ENCODE peak calls at places on chromosomes 12 and 14, in six cellular contexts. P is transverse colon; K is Karpas-422; T is effector memory CD4-positive, alpha-beta T cell; J is MM.1S; D is A549. R is an unnamed sample. For H3K4me1, the result is how much of the 10 kb centered on the place peaks cover.

GRCh38 chr12:14883663-14884062 is 2.0 kb downstream of the MGP start:
- DNase-seq in P (no peak), K (no peak), T (no peak), J (no peak), D (no peak), R (no peak)

GRCh38 chr12:51827925-51828818 is 20.3 kb downstream of the FIGNL2 start:
- DNase-seq in P (peak), K (no peak), T (no peak), J (no peak), D (no peak), R (peak)

GRCh38 chr12:41418586-41418985 is 230.5 kb downstream of the PDZRN4 start:
- DNase-seq in P (no peak), K (no peak), T (no peak), J (no peak), D (no peak), R (no peak)

GRCh38 chr12:39426636-39427245 is 16.2 kb downstream of the KIF21A start:
- DNase-seq in P (no peak), K (no peak), T (no peak), J (no peak), D (no peak), R (no peak)

GRCh38 chr14:64187331-64187730 is 106.8 kb downstream of the ESR2 start:
- DNase-seq in P (no peak), K (no peak), T (no peak), J (no peak), D (no peak), R (no peak)

GRCh38 chr14:36910578-36910977 is 248.9 kb downstream of the PAX9 start:
- DNase-seq in P (no peak), K (peak), T (no peak), J (no peak), D (no peak), R (no peak)

GRCh38 chr14:95290769-95291440 is 28.8 kb downstream of the CLMN start:
- DNase-seq in P (peak), K (peak), T (no peak), J (no peak), D (no peak), R (no peak)

GRCh38 chr14:59870277-59871165 is at the start of gene RTN1:
- DNase-seq in P (peak), K (peak), T (no peak), J (peak), D (no peak), R (peak)

GRCh38 chr14:24607635-24608492 is 1.6 kb downstream of the GZMH start:
- DNase-seq in P (no peak), K (no peak), T (no peak), J (no peak), D (no peak), R (no peak)

GRCh38 chr12:53221203-53222076 is 10.6 kb downstream of the RARG start:
- DNase-seq in P (peak), K (peak), T (peak), J (peak), D (peak), R (peak)

GRCh38 chr12:105878964-105879363 is 259.8 kb downstream of the NUAK1 start:
- DNase-seq in P (no peak), K (no peak), T (no peak), J (no peak), D (no peak), R (no peak)

GRCh38 chr12:32501835-32502333 is 102.5 kb downstream of the FGD4 start:
- DNase-seq in P (no peak), K (no peak), T (no peak), J (peak), D (no peak), R (no peak)

GRCh38 chr12:68864604-68865003 is 56.6 kb downstream of the MDM2 start:
- DNase-seq in P (no peak), K (no peak), T (no peak), J (no peak), D (no peak), R (no peak)

GRCh38 chr12:58387199-58387598 is 445.8 kb downstream of the ATP23 start:
- DNase-seq in P (no peak), K (no peak), T (no peak), J (no peak), D (no peak), R (no peak)

GRCh38 chr14:85762523-85762922 is 232.6 kb downstream of the FLRT2 start:
- DNase-seq in P (no peak), K (no peak), T (no peak), J (no peak), D (no peak), R (no peak)

GRCh38 chr12:88952543-88952942 is 372.3 kb upstream of the KITLG start:
- DNase-seq in P (peak), K (no peak), T (no peak), J (no peak), D (no peak), R (no peak)

GRCh38 chr12:97751704-97752103 is 289.1 kb downstream of the RMST start:
- DNase-seq in P (no peak), K (no peak), T (no peak), J (no peak), D (no peak), R (no peak)

GRCh38 chr12:23217158-23217557 is 592.2 kb downstream of the ETNK1 start:
- DNase-seq in P (no peak), K (no peak), T (no peak), J (no peak), D (no peak), R (no peak)

GRCh38 chr14:94897092-94897491 is 127.2 kb upstream of the GSC start:
- DNase-seq in P (no peak), K (no peak), T (no peak), J (no peak), D (no peak), R (no peak)

GRCh38 chr12:62632521-62632920 is 165.9 kb downstream of the MON2 start:
- DNase-seq in P (peak), K (no peak), T (no peak), J (no peak), D (no peak), R (peak)
- H3K4me1 ChIP-seq in P (under half), K (under half), T (under half), J (under half), D (under half), R (under half)

GRCh38 chr14:56422703-56423213 is 156.8 kb upstream of the TMEM260 start:
- DNase-seq in P (peak), K (peak), T (no peak), J (no peak), D (peak), R (no peak)

DNA sequence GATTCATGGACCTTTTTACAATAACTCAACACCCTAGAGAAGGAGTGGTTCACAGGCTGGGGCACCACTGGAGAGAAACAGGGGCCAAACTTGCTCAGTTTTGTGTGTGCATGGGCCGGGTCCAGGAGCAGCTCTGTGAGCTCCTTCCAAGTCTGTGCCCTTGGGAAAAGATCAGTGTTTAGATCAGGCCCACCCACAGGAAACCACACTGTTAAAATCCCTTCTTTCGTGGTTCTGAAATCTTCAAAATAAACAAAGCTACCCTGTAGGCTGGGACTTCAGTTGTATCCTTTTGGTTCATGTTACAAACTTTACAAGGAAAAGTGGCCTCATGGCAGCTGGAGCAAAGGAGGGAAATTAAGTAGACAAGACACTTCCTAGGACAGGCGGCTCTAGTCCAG is 156.0 kb upstream of the TMEM260 start:
- DNase-seq in P (no peak), K (no peak), T (no peak), J (no peak), D (no peak), R (no peak)
- H3K4me1 ChIP-seq in P (under half), K (under half), T (under half), J (under half), D (under half), R (under half)

GRCh38 chr12:44874981-44875416 is 1.1 kb downstream of the NELL2 start:
- DNase-seq in P (no peak), K (peak), T (no peak), J (peak), D (no peak), R (no peak)
- H3K4me1 ChIP-seq in P (under half), K (under half), T (under half), J (under half), D (under half), R (under half)

GRCh38 chr14:52355526-52355925 is 41.4 kb downstream of the PTGER2 start:
- DNase-seq in P (no peak), K (no peak), T (no peak), J (no peak), D (no peak), R (no peak)
- H3K4me1 ChIP-seq in P (half or more), K (under half), T (under half), J (under half), D (half or more), R (under half)

R was measured in left lung.